ENCODE peak calls at places on chromosomes 6 and 20, in nine cellular contexts. I is mesendoderm, X is hepatocyte, L is PC-9, S is astrocyte, D is endothelial cell of umbilical vein, R is mammary epithelial cell, K is fibroblast of lung, J is GM12878. Y is an unnamed sample.

GRCh38 chr6:5981274-5982026 is 25.3 kb downstream of the NRN1 start:
- DNase-seq in I (no peak), J (no peak), K (no peak), R (peak; percentile 80), D (no peak), S (peak; percentile 87), X (no peak), L (no peak), Y (peak; percentile 49)

GRCh38 chr6:57303931-57304681 is 13.3 kb upstream of the PRIM2 start:
- DNase-seq in S (peak; percentile 49), R (no peak), L (no peak), D (no peak), J (no peak), X (no peak), I (no peak), K (peak; percentile 65), Y (no peak)

GRCh38 chr20:22744341-22745193 is 160.2 kb upstream of the FOXA2 start:
- DNase-seq in L (no peak), I (no peak), X (peak; percentile 38), S (no peak), R (peak; percentile 35), D (peak; percentile 12), J (no peak), K (no peak), Y (no peak)

GRCh38 chr6:36703081-36703606 is 5.5 kb downstream of the RAB44 start:
- DNase-seq in J (no peak), D (no peak), I (no peak), X (no peak), L (no peak), R (no peak), S (no peak), K (no peak), Y (no peak)

GRCh38 chr6:117674991-117675657 is at the start of gene NUS1:
- DNase-seq in J (peak; percentile 88), I (peak; percentile 99), X (peak; percentile 99), D (peak; percentile 97), S (peak; percentile 93), L (peak; percentile 95), R (peak; percentile 96), K (peak; percentile 97), Y (peak; percentile 98)

GRCh38 chr6:151695181-151695580 is 112.3 kb upstream of the ESR1 start:
- DNase-seq in S (no peak), D (no peak), L (no peak), J (no peak), R (peak; percentile 78), I (no peak), K (no peak), X (no peak), Y (no peak)

GRCh38 chr20:54107181-54107580 is 36.8 kb upstream of the BCAS1 start:
- DNase-seq in X (no peak), L (no peak), S (no peak), D (no peak), J (no peak), R (peak; percentile 43), I (no peak), K (no peak), Y (peak; percentile 11)

GRCh38 chr6:13415276-13415675 is 72.1 kb downstream of the GFOD1 start:
- DNase-seq in S (no peak), X (no peak), R (no peak), L (no peak), D (no peak), I (no peak), J (no peak), K (no peak), Y (no peak)

GRCh38 chr20:5660346-5660745 is 89.9 kb upstream of the SHLD1 start:
- DNase-seq in S (no peak), D (no peak), X (no peak), L (no peak), I (no peak), K (no peak), R (no peak), J (no peak), Y (no peak)

GRCh38 chr20:10508468-10509251 is 73.6 kb downstream of the SLX4IP start:
- DNase-seq in K (peak; percentile 76), D (no peak), J (no peak), L (no peak), S (peak; percentile 70), R (no peak), I (peak; percentile 71), X (peak; percentile 44), Y (peak; percentile 66)

GRCh38 chr20:40431611-40432010 is 257.4 kb downstream of the MAFB start:
- DNase-seq in D (no peak), S (no peak), X (no peak), K (no peak), L (no peak), R (peak; percentile 66), J (no peak), I (peak; percentile 59), Y (no peak)

GRCh38 chr6:125477141-125477540 is 175.4 kb upstream of the HDDC2 start:
- DNase-seq in D (no peak), J (no peak), L (no peak), S (no peak), I (no peak), R (no peak), K (no peak), X (no peak), Y (no peak)

DNA sequence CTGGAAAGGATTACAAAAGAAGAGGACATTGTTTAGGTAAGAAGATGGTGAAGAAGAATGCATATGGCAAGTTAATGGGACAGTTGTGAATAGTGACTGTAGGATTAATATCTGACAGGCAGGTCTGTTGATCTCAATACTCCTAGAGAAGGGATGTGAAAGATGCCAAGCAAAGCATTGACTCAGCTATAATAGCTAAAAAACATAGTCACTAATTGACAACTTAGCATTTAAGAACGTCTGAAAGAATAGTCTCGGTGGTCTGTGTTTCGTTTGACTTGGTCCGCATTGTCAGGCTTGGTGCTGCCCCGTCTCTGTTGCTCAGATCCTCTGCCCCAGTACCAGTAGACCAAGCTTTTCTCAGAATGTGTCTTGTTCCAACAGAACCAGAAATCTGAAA is 65.9 kb downstream of the HIVEP1 start:
- DNase-seq in J (no peak), K (no peak), I (no peak), R (no peak), S (no peak), L (no peak), D (no peak), X (no peak), Y (no peak)
- H3K79me2 ChIP-seq in J (peaks cover 87% of the 10 kb centered on the region), K (no peaks in the 10 kb centered on the region), I (peaks cover 15% of the 10 kb centered on the region), R (peaks cover 54% of the 10 kb centered on the region), S (peaks cover 73% of the 10 kb centered on the region), L (no peaks in the 10 kb centered on the region), D (peaks cover 51% of the 10 kb centered on the region), X (peaks cover 86% of the 10 kb centered on the region), Y (peaks cover 17% of the 10 kb centered on the region)

DNA sequence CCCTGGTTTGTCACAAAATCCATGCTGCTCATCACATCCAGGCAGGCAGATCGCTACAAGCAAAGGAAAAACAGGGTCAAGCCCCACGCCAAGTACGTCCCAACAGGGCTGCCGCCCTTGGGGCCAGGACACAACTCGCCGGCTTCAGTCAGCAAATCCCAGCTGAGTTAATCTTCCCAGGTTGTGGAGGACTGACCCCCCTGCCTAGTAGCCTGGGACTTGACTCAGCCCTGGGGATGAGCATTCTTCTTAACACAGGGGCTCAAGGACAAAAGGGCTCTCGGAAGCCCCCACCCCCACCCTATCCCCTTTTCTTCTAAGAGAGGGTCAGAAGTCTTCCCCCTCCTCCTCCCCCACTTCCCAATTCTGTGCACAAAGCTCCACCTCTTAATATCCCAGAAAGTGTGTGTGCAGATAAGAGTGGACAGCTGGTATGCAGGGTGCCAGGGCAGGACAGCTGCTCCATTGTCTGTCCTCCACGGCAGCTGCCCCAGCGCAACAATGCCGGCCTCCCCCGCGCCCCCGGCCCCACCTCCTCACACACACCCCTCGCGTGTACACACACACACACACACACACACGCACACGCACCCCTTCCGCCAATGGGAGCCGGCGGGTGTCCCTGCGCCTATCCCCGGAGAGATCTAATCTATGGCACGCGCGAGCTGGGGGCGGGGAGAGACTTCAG is 4.5 kb downstream of the DLL1 start:
- DNase-seq in R (no peak), L (no peak), J (no peak), I (peak; percentile 70), S (peak; percentile 18), D (no peak), K (no peak), X (peak; percentile 66), Y (no peak)
- H3K36me3 ChIP-seq in R (peaks cover 19% of the 10 kb centered on the region), L (no peaks in the 10 kb centered on the region), J (no peaks in the 10 kb centered on the region), I (no peaks in the 10 kb centered on the region), S (no peaks in the 10 kb centered on the region), D (peaks cover 14% of the 10 kb centered on the region), K (no peaks in the 10 kb centered on the region), X (no peaks in the 10 kb centered on the region), Y (no peaks in the 10 kb centered on the region)

GRCh38 chr6:25442898-25443297 is 163.7 kb downstream of the CARMIL1 start:
- DNase-seq in S (peak; percentile 16), J (no peak), X (no peak), R (no peak), K (peak; percentile 38), D (peak; percentile 73), I (no peak), L (no peak), Y (no peak)
- H3K4me2 ChIP-seq in S (no peak overlapping the region), J (no peak overlapping the region), X (no peak overlapping the region), R (no peak overlapping the region), K (no peak overlapping the region), D (peak overlapping the region; percentile 60), I (no peak overlapping the region), L (no peak overlapping the region), Y (no peak overlapping the region)

GRCh38 chr6:158005626-158006180 is 24.0 kb downstream of the SYNJ2 start:
- DNase-seq in X (no peak), S (no peak), I (no peak), L (no peak), R (no peak), D (no peak), J (no peak), K (no peak), Y (no peak)

GRCh38 chr6:158008894-158009891 is 27.5 kb downstream of the SYNJ2 start:
- DNase-seq in D (peak; percentile 89), I (no peak), R (peak; percentile 17), K (peak; percentile 78), S (peak; percentile 60), X (peak; percentile 79), J (no peak), L (no peak), Y (peak; percentile 76)

GRCh38 chr6:158004696-158005095 is 23.0 kb downstream of the SYNJ2 start:
- DNase-seq in I (no peak), L (no peak), X (no peak), J (no peak), S (no peak), K (no peak), R (no peak), D (no peak), Y (no peak)

GRCh38 chr6:158006331-158006730 is 24.7 kb downstream of the SYNJ2 start:
- DNase-seq in X (no peak), R (no peak), D (no peak), J (no peak), K (no peak), S (no peak), I (no peak), L (no peak), Y (no peak)

DNA sequence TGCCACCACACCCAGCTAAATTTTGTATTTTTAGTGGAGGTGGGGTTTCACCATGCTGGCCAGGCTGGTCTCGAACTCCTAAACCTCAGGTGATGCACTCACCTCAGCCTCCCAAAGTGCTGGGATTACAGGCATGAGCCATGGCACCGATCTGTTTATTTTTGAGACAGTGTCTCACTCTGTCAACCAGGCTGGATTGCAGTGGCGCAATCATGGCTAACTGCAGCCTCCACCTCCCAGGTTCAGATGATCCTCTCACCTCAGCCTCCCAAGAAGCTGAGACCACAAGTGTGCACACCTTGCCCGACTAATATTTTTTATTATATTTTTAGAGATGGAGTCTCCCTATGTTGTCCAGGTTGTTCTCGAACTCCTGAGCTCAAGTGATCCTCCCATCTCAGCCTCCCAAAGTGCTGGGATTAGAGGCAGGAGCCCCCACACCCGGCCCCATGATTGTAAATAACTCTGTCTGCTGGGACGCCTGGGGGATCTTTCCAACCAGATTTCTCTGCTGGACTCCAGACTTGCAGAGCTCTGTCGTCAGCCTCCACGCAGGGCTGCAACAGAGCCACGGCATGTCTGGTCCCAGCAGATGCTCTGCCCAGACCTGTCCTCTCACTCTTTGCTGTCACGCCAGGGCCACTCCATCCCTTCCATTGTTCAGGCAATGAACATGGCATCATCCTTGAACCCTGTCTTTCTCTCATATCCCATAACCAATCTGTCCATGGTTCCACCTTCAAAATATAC is 25.3 kb downstream of the SYNJ2 start:
- DNase-seq in X (no peak), R (no peak), L (no peak), I (no peak), J (no peak), S (no peak), K (no peak), D (no peak), Y (no peak)
- H3K79me2 ChIP-seq in X (peaks cover 64% of the 10 kb centered on the region), R (peaks cover 91% of the 10 kb centered on the region), L (peaks cover 78% of the 10 kb centered on the region), I (no peaks in the 10 kb centered on the region), J (peaks cover 2% of the 10 kb centered on the region), S (peaks cover 92% of the 10 kb centered on the region), K (peaks cover 83% of the 10 kb centered on the region), D (peaks cover 86% of the 10 kb centered on the region), Y (peaks cover 92% of the 10 kb centered on the region)